ENCODE peak calls at places on chromosome 9, in ten cellular contexts. B is HCEC 1CT; O is stimulated activated CD8-positive, alpha-beta memory T cell treated with anti-CD3 and anti-CD28 coated beads, Interleukin-7, amount 100 ng/mL, for 1 hour; K is foreskin fibroblast; Z is A549; E is memory B cell; L is HL-60; U is activated naive CD4-positive, alpha-beta T cell; F is BJ; H is upper lobe of right lung. D is an unnamed sample.

GRCh38 chr9:83281306-83282255 is 218.6 kb upstream of the RASEF start:
- DNase-seq in B (no peak), O (no peak), K (peak), Z (peak), E (no peak), L (peak), U (no peak), F (peak), H (no peak), D (no peak)

GRCh38 chr9:127568971-127569818 is 42.9 kb upstream of the STXBP1 start:
- DNase-seq in B (peak), O (peak), K (peak), Z (peak), E (peak), L (peak), U (peak), F (no peak), H (peak), D (peak)

GRCh38 chr9:129606161-129607025 is 14.5 kb downstream of the C9orf50 start:
- DNase-seq in B (no peak), O (no peak), K (no peak), Z (no peak), E (no peak), L (no peak), U (no peak), F (no peak), H (no peak), D (no peak)

GRCh38 chr9:127884427-127884911 is 7.0 kb upstream of the AK1 start:
- DNase-seq in B (no peak), O (no peak), K (no peak), Z (no peak), E (no peak), L (no peak), U (no peak), F (no peak), H (peak), D (no peak)

GRCh38 chr9:97625620-97626019 is 7.5 kb downstream of the TSTD2 start:
- DNase-seq in B (no peak), O (no peak), K (no peak), Z (no peak), E (no peak), L (no peak), U (no peak), F (no peak), H (no peak), D (no peak)

GRCh38 chr9:70411141-70411929 is 3.1 kb downstream of the KLF9 start:
- DNase-seq in B (peak), O (no peak), K (peak), Z (no peak), E (no peak), L (no peak), U (no peak), F (no peak), H (peak), D (no peak)

GRCh38 chr9:27351438-27351837 is 54.5 kb upstream of the EQTN start:
- DNase-seq in B (no peak), O (no peak), K (no peak), Z (no peak), E (no peak), L (no peak), U (no peak), F (no peak), H (no peak), D (no peak)

GRCh38 chr9:31302620-31303418 is 1081.6 kb upstream of the ACO1 start:
- DNase-seq in B (no peak), O (no peak), K (no peak), Z (no peak), E (no peak), L (no peak), U (no peak), F (no peak), H (no peak), D (no peak)

GRCh38 chr9:129612123-129612522 is 8.8 kb downstream of the C9orf50 start:
- DNase-seq in B (no peak), O (no peak), K (no peak), Z (no peak), E (no peak), L (no peak), U (no peak), F (no peak), H (no peak), D (no peak)

GRCh38 chr9:35448511-35448910 is 41.4 kb upstream of the RUSC2 start:
- DNase-seq in B (no peak), O (no peak), K (no peak), Z (no peak), E (no peak), L (no peak), U (no peak), F (no peak), H (no peak), D (no peak)

GRCh38 chr9:92245005-92245797 is 48.3 kb downstream of the IARS1 start:
- DNase-seq in B (peak), O (no peak), K (peak), Z (no peak), E (no peak), L (no peak), U (no peak), F (peak), H (no peak), D (no peak)

GRCh38 chr9:37046683-37047082 is 12.6 kb upstream of the PAX5 start:
- DNase-seq in B (no peak), O (no peak), K (no peak), Z (no peak), E (no peak), L (no peak), U (no peak), F (no peak), H (no peak), D (no peak)

GRCh38 chr9:32738501-32739172 is 44.7 kb upstream of the TMEM215 start:
- DNase-seq in B (no peak), O (no peak), K (no peak), Z (peak), E (no peak), L (no peak), U (no peak), F (no peak), H (no peak), D (no peak)

GRCh38 chr9:114053246-114054005 is 24.7 kb downstream of the AMBP start:
- DNase-seq in B (no peak), O (no peak), K (no peak), Z (no peak), E (no peak), L (no peak), U (no peak), F (no peak), H (no peak), D (no peak)

GRCh38 chr9:36317766-36318165 is 59.5 kb upstream of the GNE start:
- DNase-seq in B (no peak), O (no peak), K (no peak), Z (peak), E (no peak), L (no peak), U (no peak), F (no peak), H (no peak), D (peak)

GRCh38 chr9:136599074-136599531 is 53.3 kb upstream of the NOTCH1 start:
- DNase-seq in B (no peak), O (no peak), K (no peak), Z (no peak), E (no peak), L (no peak), U (no peak), F (no peak), H (no peak), D (no peak)

GRCh38 chr9:79592736-79593493 is 21.1 kb downstream of the TLE4 start:
- DNase-seq in B (no peak), O (no peak), K (no peak), Z (no peak), E (no peak), L (peak), U (no peak), F (no peak), H (no peak), D (no peak)

GRCh38 chr9:108463927-108464606 is 391.7 kb downstream of the ACTL7B start:
- DNase-seq in B (no peak), O (no peak), K (peak), Z (no peak), E (no peak), L (no peak), U (no peak), F (no peak), H (no peak), D (no peak)

GRCh38 chr9:131319486-131319885 is 30.0 kb downstream of the PLPP7 start:
- DNase-seq in B (no peak), O (no peak), K (no peak), Z (no peak), E (no peak), L (no peak), U (no peak), F (no peak), H (peak), D (no peak)

GRCh38 chr9:8052991-8053390 is 253.4 kb upstream of the DMAC1 start:
- DNase-seq in B (no peak), O (no peak), K (no peak), Z (no peak), E (no peak), L (no peak), U (no peak), F (no peak), H (no peak), D (no peak)

GRCh38 chr9:126629007-126629674 is 15.4 kb downstream of the LMX1B start:
- DNase-seq in B (no peak), O (no peak), K (no peak), Z (no peak), E (no peak), L (no peak), U (no peak), F (no peak), H (no peak), D (no peak)

GRCh38 chr9:85600675-85601263 is 141.0 kb downstream of the AGTPBP1 start:
- DNase-seq in B (no peak), O (no peak), K (peak), Z (no peak), E (no peak), L (peak), U (no peak), F (no peak), H (no peak), D (no peak)

GRCh38 chr9:89360465-89360864 is 42.2 kb downstream of the SECISBP2 start:
- DNase-seq in B (no peak), O (no peak), K (no peak), Z (no peak), E (no peak), L (no peak), U (no peak), F (no peak), H (no peak), D (no peak)

GRCh38 chr9:122001491-122002201 is 91.5 kb downstream of the TTLL11 start:
- DNase-seq in B (no peak), O (no peak), K (peak), Z (peak), E (no peak), L (no peak), U (no peak), F (no peak), H (no peak), D (no peak)